ENCODE peak calls at places on chromosomes 3 and 15, in six cellular contexts. M, B, H, U, D and J are unnamed samples.

GRCh38 chr15:58342508-58342907 is 89.3 kb upstream of the LIPC start:
- DNase-seq in U (no peak), M (no peak), B (no peak), D (no peak), H (no peak), J (no peak)

GRCh38 chr3:67384790-67385397 is 269.5 kb downstream of the SUCLG2 start:
- DNase-seq in B (no peak), D (no peak), U (no peak), H (peak), M (peak), J (peak)

GRCh38 chr15:47718474-47719440 is 1.5 kb downstream of the SEMA6D start:
- DNase-seq in B (no peak), D (no peak), M (no peak), H (peak), U (no peak), J (peak)

GRCh38 chr15:69908518-69909420 is 188.9 kb downstream of the TLE3 start:
- DNase-seq in M (no peak), B (no peak), H (no peak), U (no peak), D (no peak), J (no peak)

GRCh38 chr3:119673875-119674274 is 3.3 kb downstream of the COX17 start:
- DNase-seq in D (no peak), B (no peak), U (no peak), H (no peak), M (no peak), J (no peak)

GRCh38 chr3:151386063-151386462 is 1.5 kb upstream of the P2RY12 start:
- DNase-seq in U (no peak), H (no peak), D (no peak), B (no peak), M (no peak), J (no peak)

GRCh38 chr15:77052556-77052955 is 18.4 kb downstream of the TSPAN3 start:
- DNase-seq in D (no peak), M (no peak), U (no peak), H (no peak), B (no peak), J (no peak)

GRCh38 chr3:122305818-122306621 is 19.0 kb upstream of the CSTA start:
- DNase-seq in D (no peak), H (peak), B (no peak), M (no peak), U (no peak), J (no peak)

GRCh38 chr3:132160218-132160617 is 125.4 kb upstream of the CPNE4 start:
- DNase-seq in H (no peak), B (no peak), M (no peak), U (no peak), D (no peak), J (no peak)

GRCh38 chr3:193346259-193346658 is 32.3 kb downstream of the ATP13A5 start:
- DNase-seq in D (no peak), M (no peak), U (no peak), B (no peak), H (no peak), J (no peak)

GRCh38 chr3:39911465-39912309 is 102.3 kb downstream of the MYRIP start:
- DNase-seq in U (no peak), D (peak), M (no peak), H (no peak), B (no peak), J (peak)

GRCh38 chr3:151316267-151316991 is at the start of gene GPR87:
- DNase-seq in B (no peak), H (no peak), U (no peak), D (no peak), M (no peak), J (no peak)

GRCh38 chr3:125108833-125109540 is 53.2 kb upstream of the HEG1 start:
- DNase-seq in H (no peak), U (no peak), D (no peak), B (no peak), M (no peak), J (no peak)

GRCh38 chr3:159856496-159857098 is 132.0 kb upstream of the IL12A start:
- DNase-seq in M (no peak), B (no peak), D (no peak), H (peak), U (no peak), J (peak)